ENCODE peak calls at places on chromosomes 11 and 22, in six cellular contexts. W is adrenal gland, H is body of pancreas, A is H1, S is prostate gland, X is spleen. F is an unnamed sample.

GRCh38 chr11:269146-269890 is 8.9 kb upstream of the NLRP6 start:
- DNase-seq in H (no peak), S (no peak), X (peak), W (peak), A (no peak), F (peak)

GRCh38 chr11:19800162-19800561 is 87.5 kb downstream of the NAV2 start:
- DNase-seq in S (no peak), W (no peak), H (no peak), A (no peak), X (no peak), F (no peak)

GRCh38 chr11:134045799-134046635 is 22.9 kb upstream of the JAM3 start:
- DNase-seq in W (no peak), H (no peak), A (no peak), X (peak), S (no peak), F (peak)

GRCh38 chr11:70755410-70756158 is 357.3 kb downstream of the CTTN start:
- DNase-seq in A (peak), H (peak), W (peak), X (peak), S (peak), F (peak)

GRCh38 chr11:88555829-88556202 is 218.3 kb upstream of the CTSC start:
- DNase-seq in H (no peak), X (no peak), A (no peak), S (no peak), W (no peak), F (no peak)

GRCh38 chr22:37659066-37659896 is 758 bp downstream of the PDXP start:
- DNase-seq in H (peak), W (no peak), X (peak), A (no peak), S (no peak), F (peak)

GRCh38 chr11:1224109-1224485 is 1.2 kb downstream of the MUC5B start:
- DNase-seq in H (no peak), S (no peak), X (peak), A (no peak), W (no peak), F (no peak)

GRCh38 chr11:115691030-115691429 is 186.8 kb upstream of the CADM1 start:
- DNase-seq in S (no peak), W (no peak), X (no peak), A (no peak), H (no peak), F (no peak)

GRCh38 chr11:61138940-61139339 is 22.3 kb downstream of the VPS37C start:
- DNase-seq in X (no peak), H (no peak), W (no peak), S (no peak), A (no peak), F (peak)

GRCh38 chr11:110134120-110134519 is 40.9 kb downstream of the ZC3H12C start:
- DNase-seq in A (no peak), H (no peak), S (no peak), W (no peak), X (no peak), F (no peak)

GRCh38 chr11:119051440-119052162 is 5.4 kb downstream of the HYOU1 start:
- DNase-seq in A (no peak), X (peak), H (no peak), W (no peak), S (no peak), F (no peak)
- TF ChIP-seq POLR2A in A (no peak), X (no peak), H (no peak), W (no peak), S (no peak), F (no peak)

DNA sequence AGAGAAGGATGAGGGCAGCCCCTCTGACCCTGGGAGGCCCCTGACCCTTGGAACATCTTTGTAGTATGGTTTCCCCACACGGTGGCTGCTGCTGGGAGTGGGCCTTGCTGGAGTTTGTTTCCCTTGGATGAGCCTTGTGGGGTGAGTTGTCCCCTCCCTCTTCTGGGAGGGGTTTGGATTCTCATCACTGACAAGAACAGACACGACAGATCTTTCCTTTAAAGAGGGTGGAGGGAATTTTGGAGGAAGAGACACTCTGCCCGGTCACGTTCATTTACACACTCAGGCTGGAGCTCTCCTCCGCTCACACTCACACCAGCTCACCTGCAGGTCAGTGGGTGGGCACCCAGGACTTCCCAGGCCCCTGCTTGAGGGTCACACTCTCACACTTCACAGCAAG is 31.7 kb downstream of the POU2F3 start:
- DNase-seq in S (no peak), X (no peak), W (no peak), H (no peak), A (no peak), F (no peak)
- TF ChIP-seq CTCF in S (no peak), X (no peak), W (no peak), H (no peak), A (no peak), F (no peak)

DNA sequence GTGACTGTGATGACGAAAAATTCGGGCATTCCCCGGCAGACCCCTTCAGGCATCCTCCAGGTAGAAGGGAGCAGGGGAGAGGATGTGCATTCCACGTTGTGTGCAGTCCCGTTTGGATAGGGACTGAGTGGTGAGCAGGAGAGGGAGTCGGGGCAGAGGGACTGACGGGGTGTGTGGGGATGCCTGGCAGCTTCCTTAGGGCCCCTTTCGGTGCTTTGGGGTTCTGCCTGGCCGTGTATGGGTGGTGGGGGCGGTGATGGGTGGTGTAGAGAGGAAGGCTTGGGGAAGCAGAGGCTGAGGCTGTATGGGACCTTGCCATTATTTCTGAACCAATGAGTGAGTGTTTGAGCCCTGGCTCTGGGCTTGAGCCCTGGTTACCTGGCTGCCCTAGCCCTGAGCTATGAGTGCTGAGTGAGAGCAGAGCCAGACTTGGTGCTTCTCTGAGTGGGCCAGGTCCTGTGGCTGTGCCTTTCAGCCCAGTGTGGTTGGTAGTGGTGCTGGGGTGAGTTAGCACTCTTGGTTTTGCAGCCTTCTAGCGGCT is 914 bp downstream of the INPPL1 start:
- DNase-seq in W (no peak), X (peak), S (no peak), A (no peak), H (no peak), F (peak)
- TF ChIP-seq POLR2A in W (no peak), X (no peak), S (no peak), A (no peak), H (no peak), F (no peak)

DNA sequence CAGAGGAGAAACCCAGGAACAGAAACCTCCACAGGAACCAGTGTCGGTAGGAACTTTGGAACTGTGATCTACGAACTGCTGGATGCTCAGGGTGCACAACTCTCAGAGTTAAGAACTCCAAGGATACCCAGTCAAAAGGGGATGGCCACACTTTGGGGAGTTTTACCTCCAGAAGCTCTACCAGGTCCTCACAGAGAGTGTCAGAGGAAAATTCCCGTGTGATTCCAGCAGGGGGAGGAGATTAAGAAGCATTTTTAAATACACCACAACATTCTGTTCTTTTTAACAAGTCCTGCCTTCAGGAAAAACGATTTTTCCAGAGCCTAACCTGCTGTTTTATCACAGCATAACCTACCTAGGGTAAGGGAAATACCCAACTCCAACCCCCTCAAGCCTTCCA is 104.0 kb downstream of the SOX6 start:
- DNase-seq in W (no peak), X (no peak), H (no peak), S (no peak), A (no peak), F (no peak)
- TF ChIP-seq CTCF in W (no peak), X (no peak), H (no peak), S (no peak), A (no peak), F (no peak)

GRCh38 chr11:35179466-35180135 is 40.6 kb downstream of the CD44 start:
- DNase-seq in H (no peak), W (no peak), A (no peak), X (no peak), S (no peak), F (no peak)
- TF ChIP-seq POLR2A in H (no peak), W (no peak), A (no peak), X (no peak), S (no peak), F (no peak)

DNA sequence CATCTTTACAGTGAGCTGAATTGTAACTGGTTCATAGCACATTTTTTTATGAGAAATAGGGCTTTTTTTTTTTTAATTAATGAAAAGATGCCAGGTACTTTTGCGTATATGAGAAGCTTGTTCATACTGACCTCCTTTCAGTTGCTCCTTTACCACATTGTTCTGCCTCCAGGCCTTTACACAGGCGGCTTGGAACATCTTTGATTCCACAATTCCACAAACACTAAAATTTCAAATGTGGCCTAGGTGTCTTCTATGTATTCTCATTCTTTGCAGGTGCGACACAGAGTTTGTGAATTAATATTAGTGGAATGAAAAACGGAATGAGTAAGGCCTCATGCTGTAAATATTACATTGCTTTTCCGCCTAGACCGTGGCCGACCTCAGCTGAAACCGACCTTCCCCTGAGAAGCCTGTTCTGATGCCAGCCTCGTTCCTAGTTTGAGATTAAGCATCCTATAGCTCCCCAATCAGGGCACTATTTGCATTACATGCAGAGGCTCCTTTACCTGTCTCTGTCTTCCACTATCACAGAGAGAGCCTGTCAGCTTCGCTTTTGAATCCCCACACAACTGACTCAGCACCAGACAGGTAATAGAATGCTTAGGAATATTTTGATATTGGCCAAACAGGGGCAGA is 125.8 kb downstream of the LDLRAD3 start:
- DNase-seq in S (peak), H (no peak), X (no peak), A (no peak), W (no peak), F (no peak)
- TF ChIP-seq CTCF in S (peak), H (no peak), X (no peak), A (peak), W (no peak), F (no peak)

GRCh38 chr11:66639066-66639813 is 737 bp downstream of the RBM4 start:
- DNase-seq in S (no peak), W (no peak), H (no peak), A (no peak), X (no peak), F (peak)

GRCh38 chr11:66646875-66647274 is 8.4 kb downstream of the RBM4 start:
- DNase-seq in S (no peak), W (no peak), H (no peak), X (no peak), A (no peak), F (no peak)

GRCh38 chr11:66641834-66642233 is 3.3 kb downstream of the RBM4 start:
- DNase-seq in S (no peak), W (no peak), X (no peak), A (no peak), H (no peak), F (no peak)

GRCh38 chr11:66638177-66639065 is at the start of gene RBM4:
- DNase-seq in X (peak), H (peak), S (peak), W (peak), A (peak), F (peak)

DNA sequence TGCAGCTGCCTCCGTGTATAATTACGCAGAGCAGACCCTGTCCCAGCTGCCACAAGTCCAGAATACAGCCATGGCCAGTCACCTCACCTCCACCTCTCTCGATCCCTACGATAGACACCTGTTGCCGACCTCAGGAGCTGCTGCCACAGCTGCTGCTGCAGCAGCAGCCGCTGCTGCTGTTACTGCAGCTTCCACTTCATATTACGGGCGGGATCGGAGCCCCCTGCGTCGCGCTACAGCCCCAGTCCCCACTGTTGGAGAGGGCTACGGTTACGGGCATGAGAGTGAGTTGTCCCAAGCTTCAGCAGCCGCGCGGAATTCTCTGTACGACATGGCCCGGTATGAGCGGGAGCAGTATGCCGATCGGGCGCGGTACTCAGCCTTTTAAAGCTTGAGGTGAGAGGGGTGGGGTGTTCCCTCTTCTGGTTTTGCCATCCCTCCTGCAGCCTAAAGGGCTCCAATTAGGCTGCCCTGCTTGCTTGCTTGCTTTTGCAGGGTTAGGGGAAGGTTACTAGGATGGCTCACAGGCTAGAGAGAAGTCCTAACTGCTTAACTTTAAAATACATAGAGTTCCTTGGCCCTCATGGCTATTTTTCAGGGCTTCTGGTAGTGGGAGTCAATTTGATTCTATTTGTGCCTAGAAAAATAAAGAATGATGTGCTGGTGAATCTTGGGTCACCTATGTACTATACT is 5.4 kb downstream of the RBM4 start:
- DNase-seq in A (no peak), X (no peak), S (no peak), H (no peak), W (no peak), F (no peak)
- TF ChIP-seq POLR2A in A (peak), X (no peak), S (no peak), H (no peak), W (no peak), F (no peak)

DNA sequence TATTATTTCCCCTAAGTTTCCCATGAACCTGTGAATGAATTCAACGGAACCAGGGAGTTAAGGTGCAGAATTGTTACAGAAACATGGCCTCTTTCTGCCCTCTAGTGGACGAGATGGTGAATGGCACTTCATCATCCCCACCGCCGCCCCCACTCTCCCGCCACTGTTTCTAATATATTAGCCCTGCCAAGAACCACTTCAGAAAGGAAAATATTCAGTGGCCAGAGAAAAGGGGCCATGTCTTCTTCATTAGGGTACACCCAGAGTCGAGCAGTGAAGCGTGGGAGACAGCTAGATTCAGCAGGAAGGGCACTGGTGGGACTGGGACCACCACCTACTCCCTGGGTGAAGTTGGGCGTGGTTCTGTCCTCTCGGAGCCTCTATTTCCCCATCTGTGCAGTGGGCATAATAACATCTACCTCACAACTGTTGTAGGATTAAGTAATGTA is 46.4 kb upstream of the SYT13 start:
- DNase-seq in S (no peak), A (peak), H (peak), X (no peak), W (peak), F (peak)
- TF ChIP-seq CTCF in S (peak), A (peak), H (peak), X (peak), W (peak), F (peak)

GRCh38 chr11:78587446-78587845 is 12.8 kb upstream of the NARS2 start:
- DNase-seq in S (no peak), A (no peak), H (no peak), X (no peak), W (no peak), F (no peak)
- TF ChIP-seq POLR2A in S (no peak), A (no peak), H (no peak), X (no peak), W (no peak), F (no peak)

F was measured in NB4.